ENCODE peak calls at places on chromosomes 11 and 22, in eight cellular contexts. S is glutamatergic neuron, W is HepG2, M is AG08396, P is heart right ventricle, E is NCI-H1092, C is AG10803, B is tibial artery. O is an unnamed sample.

GRCh38 chr11:110454609-110455008 is 24.9 kb downstream of the FDX1 start:
- DNase-seq in M (no peak), C (no peak), P (no peak), W (no peak), E (no peak), B (no peak), S (no peak), O (no peak)

GRCh38 chr11:44990665-44991064 is 40.0 kb upstream of the TP53I11 start:
- DNase-seq in B (no peak), C (no peak), M (no peak), S (no peak), P (no peak), W (no peak), E (no peak), O (no peak)

GRCh38 chr11:120807414-120808150 is 216.3 kb upstream of the TBCEL start:
- DNase-seq in S (no peak), C (peak; percentile 74), W (peak; percentile 60), P (no peak), M (peak; percentile 84), E (no peak), B (no peak), O (peak; percentile 91)

GRCh38 chr11:123544631-123545375 is 109.6 kb downstream of the SCN3B start:
- DNase-seq in E (peak; percentile 18), C (no peak), B (no peak), P (peak; percentile 54), M (no peak), S (no peak), W (no peak), O (no peak)

GRCh38 chr22:45688606-45689080 is 17.0 kb downstream of the ATXN10 start:
- DNase-seq in W (no peak), M (peak; percentile 62), S (no peak), C (peak; percentile 92), P (no peak), E (no peak), B (no peak), O (peak; percentile 72)

GRCh38 chr11:128690746-128691091 is 3.2 kb upstream of the FLI1 start:
- DNase-seq in B (peak; percentile 50), P (no peak), S (no peak), C (no peak), E (no peak), M (no peak), W (no peak), O (no peak)

GRCh38 chr11:105827906-105828305 is 194.1 kb downstream of the MSANTD4 start:
- DNase-seq in C (no peak), E (no peak), W (no peak), B (no peak), S (no peak), M (no peak), P (no peak), O (no peak)

GRCh38 chr11:35964846-35965245 is 21.0 kb downstream of the LDLRAD3 start:
- DNase-seq in B (no peak), C (no peak), W (no peak), M (no peak), S (no peak), P (no peak), E (no peak), O (no peak)

GRCh38 chr11:35427158-35427557 is 7.8 kb upstream of the SLC1A2 start:
- DNase-seq in C (peak; percentile 87), P (no peak), B (no peak), W (no peak), M (peak; percentile 39), E (peak; percentile 14), S (no peak), O (peak; percentile 67)

GRCh38 chr22:25892678-25893077 is 150.7 kb downstream of the MYO18B start:
- DNase-seq in S (no peak), M (no peak), C (no peak), P (no peak), W (no peak), B (no peak), E (no peak), O (no peak)

GRCh38 chr11:86456075-86456939 is 81.6 kb downstream of the CCDC81 start:
- DNase-seq in P (peak; percentile 90), S (peak; percentile 90), C (peak; percentile 76), E (peak; percentile 81), M (peak; percentile 72), B (peak; percentile 90), W (peak; percentile 66), O (peak; percentile 84)

GRCh38 chr22:20741634-20742581 is 32.0 kb upstream of the SERPIND1 start:
- DNase-seq in W (peak; percentile 44), B (no peak), P (no peak), M (peak; percentile 59), E (no peak), S (peak; percentile 46), C (peak; percentile 22), O (peak; percentile 57)

GRCh38 chr22:31605851-31606585 is 56.0 kb downstream of the PISD start:
- DNase-seq in B (no peak), S (no peak), P (no peak), C (no peak), W (no peak), E (no peak), M (no peak), O (no peak)

GRCh38 chr22:46357711-46358505 is 22.4 kb downstream of the TRMU start:
- DNase-seq in E (no peak), C (no peak), P (no peak), S (no peak), M (no peak), W (no peak), B (no peak), O (no peak)

GRCh38 chr22:37036655-37037377 is 14.7 kb upstream of the KCTD17 start:
- DNase-seq in E (no peak), P (no peak), M (no peak), W (no peak), S (no peak), C (no peak), B (no peak), O (no peak)

GRCh38 chr11:44899959-44900358 is 50.7 kb downstream of the TP53I11 start:
- DNase-seq in B (no peak), E (no peak), C (peak; percentile 64), P (no peak), M (peak; percentile 72), S (peak; percentile 52), W (peak; percentile 5), O (peak; percentile 79)

GRCh38 chr11:118916842-118917388 is 8.8 kb downstream of the BCL9L start:
- DNase-seq in P (peak; percentile 57), S (no peak), W (peak; percentile 54), C (peak; percentile 88), B (peak; percentile 84), M (no peak), E (no peak), O (peak; percentile 39)

GRCh38 chr11:116379185-116379828 is 393.5 kb downstream of the BUD13 start:
- DNase-seq in P (peak; percentile 32), E (no peak), B (no peak), S (no peak), C (no peak), M (no peak), W (peak; percentile 21), O (no peak)

GRCh38 chr11:123301696-123302400 is 106.8 kb upstream of the CLMP start:
- DNase-seq in S (peak; percentile 87), B (peak; percentile 31), M (peak; percentile 79), E (peak; percentile 55), W (no peak), P (peak; percentile 39), C (peak; percentile 25), O (peak; percentile 70)

GRCh38 chr11:131467645-131468270 is 97.3 kb downstream of the NTM start:
- DNase-seq in P (no peak), M (no peak), S (no peak), W (no peak), B (no peak), E (no peak), C (no peak), O (peak; percentile 6)

GRCh38 chr11:111918390-111919256 is at the start of gene C11orf52:
- DNase-seq in M (no peak), C (peak; percentile 48), B (no peak), S (no peak), P (peak; percentile 46), W (peak; percentile 89), E (peak; percentile 90), O (no peak)

GRCh38 chr11:108902027-108902469 is 237.2 kb downstream of the DDX10 start:
- DNase-seq in B (no peak), W (peak; percentile 10), P (no peak), E (no peak), M (no peak), S (no peak), C (no peak), O (no peak)

GRCh38 chr11:129728571-129728970 is 87.1 kb upstream of the TMEM45B start:
- DNase-seq in M (no peak), P (no peak), S (no peak), C (no peak), B (no peak), E (peak; percentile 48), W (no peak), O (no peak)

GRCh38 chr11:122494171-122494570 is 161.4 kb upstream of the UBASH3B start:
- DNase-seq in E (no peak), B (peak; percentile 47), C (peak; percentile 43), S (no peak), M (no peak), P (no peak), W (no peak), O (no peak)

GRCh38 chr11:12806113-12806512 is 131.9 kb downstream of the TEAD1 start:
- DNase-seq in M (no peak), C (no peak), P (no peak), S (no peak), W (no peak), B (no peak), E (no peak), O (no peak)

GRCh38 chr22:26610072-26610958 is 7.5 kb downstream of the CRYBB1 start:
- DNase-seq in S (no peak), E (no peak), C (peak; percentile 94), W (no peak), M (peak; percentile 88), B (peak; percentile 29), P (peak; percentile 32), O (peak; percentile 96)

GRCh38 chr11:127000991-127001390 is 421 bp upstream of the KIRREL3 start:
- DNase-seq in M (peak; percentile 26), E (no peak), B (no peak), W (no peak), C (peak; percentile 34), S (no peak), P (no peak), O (no peak)

O was measured in AG08395.